ENCODE peak calls at places on chromosomes 2 and 18, in five cellular contexts. D is heart left ventricle, R is left ventricle myocardium inferior, K is heart right ventricle, E is DND-41. M is an unnamed sample.

GRCh38 chr18:23793985-23794867 is 105.0 kb downstream of the LAMA3 start:
- DNase-seq in E (no peak), K (no peak), R (no peak), D (no peak), M (no peak)

GRCh38 chr2:228669751-228670150 is 488.3 kb upstream of the SPHKAP start:
- DNase-seq in D (no peak), E (no peak), R (no peak), K (no peak), M (no peak)

GRCh38 chr2:187553908-187554703 is at the start of gene TFPI:
- DNase-seq in R (no peak), D (no peak), E (peak), K (peak), M (peak)

GRCh38 chr2:197113221-197113831 is 186.8 kb upstream of the PGAP1 start:
- DNase-seq in D (no peak), R (no peak), K (no peak), E (no peak), M (no peak)

GRCh38 chr2:122748552-122749011 is 993.1 kb downstream of the TSN start:
- DNase-seq in R (no peak), E (no peak), D (no peak), K (no peak), M (no peak)

GRCh38 chr2:201130524-201131186 is 14.7 kb downstream of the CFLAR start:
- DNase-seq in R (no peak), D (no peak), E (no peak), K (peak), M (no peak)

GRCh38 chr2:43421194-43421593 is 174.6 kb downstream of the THADA start:
- DNase-seq in R (no peak), D (no peak), E (no peak), K (no peak), M (no peak)

GRCh38 chr2:1600191-1601063 is 143.9 kb downstream of the PXDN start:
- DNase-seq in K (peak), D (no peak), R (no peak), E (no peak), M (no peak)

GRCh38 chr2:6986251-6986893 is 69.2 kb downstream of the RNF144A start:
- DNase-seq in E (no peak), R (no peak), D (no peak), K (no peak), M (peak)

GRCh38 chr2:125710561-125710960 is 945.4 kb upstream of the GYPC start:
- DNase-seq in K (no peak), E (no peak), R (no peak), D (no peak), M (no peak)

GRCh38 chr2:197045115-197045514 is 118.6 kb upstream of the PGAP1 start:
- DNase-seq in E (no peak), K (no peak), R (no peak), D (no peak), M (no peak)

GRCh38 chr18:3449702-3450357 is at the start of gene TGIF1:
- DNase-seq in R (peak), E (peak), K (peak), D (peak), M (peak)

GRCh38 chr2:100260712-100261620 is 61.3 kb downstream of the LONRF2 start:
- DNase-seq in E (peak), D (no peak), K (peak), R (peak), M (peak)

GRCh38 chr2:238965371-238966273 is 117.7 kb downstream of the TWIST2 start:
- DNase-seq in E (no peak), R (no peak), D (no peak), K (no peak), M (no peak)

GRCh38 chr2:73894877-73895276 is 2.1 kb downstream of the ACTG2 start:
- DNase-seq in E (no peak), D (no peak), K (no peak), R (no peak), M (no peak)

GRCh38 chr2:118992740-118993391 is 50.9 kb downstream of the MARCO start:
- DNase-seq in D (no peak), K (no peak), E (no peak), R (no peak), M (no peak)

GRCh38 chr2:226183550-226183949 is 616.1 kb downstream of the IRS1 start:
- DNase-seq in K (no peak), R (no peak), E (no peak), D (no peak), M (no peak)

GRCh38 chr2:157492189-157492773 is 48.4 kb upstream of the CYTIP start:
- DNase-seq in E (peak), R (peak), K (peak), D (peak), M (peak)

GRCh38 chr2:240505946-240506345 is 51.8 kb downstream of the ANKMY1 start:
- DNase-seq in R (no peak), D (no peak), E (no peak), K (no peak), M (no peak)

GRCh38 chr2:189362283-189362682 is 79.0 kb upstream of the WDR75 start:
- DNase-seq in D (no peak), E (no peak), K (no peak), R (no peak), M (no peak)

GRCh38 chr2:119230630-119231185 is 7.1 kb downstream of the STEAP3 start:
- DNase-seq in E (no peak), K (no peak), D (no peak), R (no peak), M (no peak)

GRCh38 chr2:176270100-176270750 is 983 bp downstream of the MTX2 start:
- DNase-seq in R (no peak), E (no peak), K (no peak), D (no peak), M (no peak)

GRCh38 chr2:198084136-198084535 is 279.7 kb downstream of the PLCL1 start:
- DNase-seq in K (no peak), D (no peak), R (no peak), E (no peak), M (no peak)

GRCh38 chr2:218284106-218284811 is 8.0 kb downstream of the TMBIM1 start:
- DNase-seq in K (no peak), D (no peak), R (no peak), E (no peak), M (peak)

GRCh38 chr2:127417406-127417805 is 821 bp upstream of the PROC start:
- DNase-seq in E (no peak), K (no peak), D (no peak), R (no peak), M (no peak)

GRCh38 chr18:72847134-72847533 is 20.7 kb downstream of the NETO1 start:
- DNase-seq in K (peak), D (no peak), E (no peak), R (no peak), M (no peak)
- H3K4me3 ChIP-seq in K (no peak), D (no peak), E (no peak), R (no peak), M (no peak)

GRCh38 chr18:59697236-59697932 is at the start of gene CCBE1:
- DNase-seq in K (peak), R (peak), E (no peak), D (peak), M (peak)
- H3K4me3 ChIP-seq in K (peak), R (peak), E (no peak), D (peak), M (no peak)

GRCh38 chr2:223523541-223523940 is 78.6 kb downstream of the SCG2 start:
- DNase-seq in K (no peak), E (no peak), D (no peak), R (no peak), M (no peak)
- H3K4me3 ChIP-seq in K (no peak), E (no peak), D (no peak), R (no peak), M (no peak)

GRCh38 chr2:15594291-15595256 is 2.9 kb downstream of the DDX1 start:
- DNase-seq in K (peak), D (no peak), R (no peak), E (no peak), M (no peak)
- H3K4me3 ChIP-seq in K (peak), D (no peak), R (peak), E (no peak), M (no peak)

GRCh38 chr2:81481994-81482368 is 1177.4 kb upstream of the LRRTM1 start:
- DNase-seq in K (no peak), E (no peak), D (no peak), R (no peak), M (no peak)
- H3K4me3 ChIP-seq in K (no peak), E (no peak), D (no peak), R (no peak), M (no peak)

GRCh38 chr18:12423393-12423792 is 15.7 kb downstream of the PRELID3A start:
- DNase-seq in K (no peak), D (no peak), E (no peak), R (no peak), M (no peak)

GRCh38 chr18:12421732-12422131 is 14.0 kb downstream of the PRELID3A start:
- DNase-seq in D (no peak), E (no peak), R (no peak), K (no peak), M (no peak)

GRCh38 chr18:12423820-12424219 is 16.1 kb downstream of the PRELID3A start:
- DNase-seq in E (no peak), R (no peak), D (no peak), K (no peak), M (peak)

GRCh38 chr18:12422936-12423335 is 15.2 kb downstream of the PRELID3A start:
- DNase-seq in E (peak), D (no peak), K (no peak), R (no peak), M (no peak)

DNA sequence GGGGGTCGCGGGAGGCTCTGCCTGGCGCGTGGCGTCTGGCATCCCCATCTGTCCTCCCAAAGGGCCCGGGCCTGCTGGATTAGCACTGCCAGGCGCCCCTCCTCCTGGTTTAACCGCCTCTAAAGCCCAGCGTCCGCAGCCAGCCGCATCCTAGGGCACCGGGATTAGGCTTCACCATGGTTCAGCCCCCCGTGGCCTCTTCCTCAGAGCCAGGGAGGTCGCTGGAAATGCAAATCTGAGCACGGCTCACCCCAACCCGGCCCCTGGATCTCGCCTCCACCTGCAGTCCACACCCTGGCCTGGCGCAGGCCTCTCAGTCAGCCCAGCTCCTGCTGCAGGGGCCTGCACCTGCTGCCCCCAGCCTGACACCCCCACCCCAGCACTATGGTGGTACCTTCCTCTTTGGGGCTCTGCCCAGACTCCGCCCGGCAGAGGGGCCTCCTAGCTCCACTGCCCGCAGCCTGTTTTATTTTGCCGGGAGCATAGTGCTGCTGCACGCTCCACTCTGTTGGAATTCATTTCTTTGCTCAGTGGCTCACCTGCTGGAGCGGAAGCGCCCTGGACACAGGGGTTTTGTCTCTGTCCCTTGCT is 13.2 kb downstream of the PRELID3A start:
- DNase-seq in R (no peak), E (no peak), D (no peak), K (no peak), M (no peak)
- H3K4me3 ChIP-seq in R (peak), E (no peak), D (peak), K (peak), M (no peak)

DNA sequence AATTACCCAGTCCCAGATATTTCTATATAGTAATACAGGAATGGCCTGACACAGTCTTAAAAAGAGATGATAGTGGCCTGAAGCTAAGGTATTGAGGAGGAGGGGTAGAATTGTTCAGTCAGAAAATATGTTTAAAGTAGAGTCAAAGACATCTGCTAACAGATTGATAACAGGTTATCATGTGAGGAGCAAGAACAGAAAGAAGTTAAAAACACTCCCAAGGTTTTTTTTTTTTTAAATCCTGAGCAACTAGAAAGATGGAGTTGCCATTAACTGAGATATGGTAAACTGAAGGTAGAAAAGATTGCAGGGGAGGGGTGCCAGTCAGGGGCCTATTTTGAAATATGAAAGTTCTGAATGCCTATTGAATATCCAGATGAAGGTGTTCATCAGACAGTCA is 43.1 kb downstream of the SP3 start:
- DNase-seq in D (no peak), R (no peak), E (no peak), K (no peak), M (no peak)
- H3K4me3 ChIP-seq in D (no peak), R (no peak), E (no peak), K (no peak), M (no peak)